ENCODE peak calls at places on chromosomes 2 and 18, in seven cellular contexts. L is fibroblast of lung; G is globus pallidus; T is GM12891; I is activated T-helper 2 cell treated with anti-CD3 and anti-CD28 coated beads, Interferon-gamma antibody, Interleukin-2, Interleukin-4, amounts not matched to agents 10 μg/mL and 5 μg/mL and 100 μg/mL, durations not matched to agents 14 hours and 24 hours and 36 hours; C is T-helper 2 cell treated with Interferon-gamma antibody and Interleukin-4, amounts not matched to agents 5 μg/mL and 100 μg/mL, for 36 hours; X is M059J. F is an unnamed sample.

GRCh38 chr2:121599963-121600651 is 49.2 kb downstream of the CLASP1 start:
- DNase-seq in L (no peak), G (no peak), T (no peak), I (no peak), C (no peak), X (peak), F (no peak)

GRCh38 chr18:75344161-75344560 is 83.3 kb downstream of the SMIM21 start:
- DNase-seq in L (no peak), G (no peak), T (no peak), I (no peak), C (no peak), X (no peak), F (no peak)

GRCh38 chr2:7748717-7749415 is 831.7 kb downstream of the RNF144A start:
- DNase-seq in L (no peak), G (no peak), T (no peak), I (no peak), C (no peak), X (peak), F (no peak)

GRCh38 chr2:241586564-241587264 is 28.2 kb downstream of the BOK start:
- DNase-seq in L (no peak), G (no peak), T (no peak), I (no peak), C (no peak), X (no peak), F (no peak)

GRCh38 chr18:48029296-48029986 is 99.0 kb upstream of the SMAD2 start:
- DNase-seq in L (no peak), G (no peak), T (no peak), I (no peak), C (no peak), X (no peak), F (no peak)

GRCh38 chr2:105858868-105859693 is 114.4 kb downstream of the NCK2 start:
- DNase-seq in L (no peak), G (no peak), T (no peak), I (no peak), C (peak), X (no peak), F (no peak)

GRCh38 chr2:224890407-224890806 is 151.9 kb downstream of the DOCK10 start:
- DNase-seq in L (no peak), G (no peak), T (no peak), I (no peak), C (no peak), X (no peak), F (no peak)

GRCh38 chr2:102037681-102038080 is 45.9 kb downstream of the IL1R2 start:
- DNase-seq in L (peak), G (no peak), T (no peak), I (no peak), C (no peak), X (no peak), F (no peak)

GRCh38 chr2:67917332-67918054 is 145.3 kb downstream of the C1D start:
- DNase-seq in L (peak), G (no peak), T (no peak), I (no peak), C (no peak), X (peak), F (no peak)

GRCh38 chr2:121860033-121860810 is 104.8 kb downstream of the TSN start:
- DNase-seq in L (peak), G (no peak), T (no peak), I (no peak), C (no peak), X (peak), F (no peak)

GRCh38 chr2:215354771-215355695 is 43.2 kb downstream of the ATIC start:
- DNase-seq in L (peak), G (no peak), T (no peak), I (no peak), C (no peak), X (no peak), F (no peak)

GRCh38 chr2:99710720-99711612 is 221.1 kb upstream of the REV1 start:
- DNase-seq in L (no peak), G (no peak), T (no peak), I (no peak), C (no peak), X (no peak), F (no peak)

GRCh38 chr18:48408111-48408726 is 964 bp downstream of the ZBTB7C start:
- DNase-seq in L (peak), G (no peak), T (no peak), I (no peak), C (no peak), X (peak), F (no peak)

GRCh38 chr2:179532890-179533289 is 268.3 kb upstream of the SESTD1 start:
- DNase-seq in L (no peak), G (no peak), T (no peak), I (no peak), C (no peak), X (no peak), F (no peak)

GRCh38 chr2:153739394-153739793 is 132.3 kb upstream of the GALNT13 start:
- DNase-seq in L (no peak), G (no peak), T (no peak), I (no peak), C (no peak), X (no peak), F (no peak)

GRCh38 chr2:196365923-196366322 is 194.5 kb upstream of the STK17B start:
- DNase-seq in L (no peak), G (no peak), T (no peak), I (no peak), C (no peak), X (no peak), F (no peak)

GRCh38 chr2:217489145-217489960 is 513.4 kb downstream of the TNS1 start:
- DNase-seq in L (no peak), G (no peak), T (no peak), I (no peak), C (no peak), X (peak), F (no peak)

GRCh38 chr2:20422679-20423271 is 24.1 kb upstream of the RHOB start:
- DNase-seq in L (peak), G (no peak), T (no peak), I (no peak), C (no peak), X (no peak), F (peak)

GRCh38 chr18:58409802-58410445 is 219.0 kb downstream of the ALPK2 start:
- DNase-seq in L (no peak), G (no peak), T (no peak), I (no peak), C (no peak), X (no peak), F (no peak)

GRCh38 chr2:200741468-200742202 is 70.1 kb upstream of the BZW1 start:
- DNase-seq in L (no peak), G (no peak), T (no peak), I (no peak), C (no peak), X (no peak), F (no peak)

GRCh38 chr2:190881480-190882326 is 1.1 kb downstream of the GLS start:
- DNase-seq in L (peak), G (peak), T (no peak), I (peak), C (peak), X (peak), F (peak)

GRCh38 chr2:239499989-239500914 is 99.4 kb upstream of the HDAC4 start:
- DNase-seq in L (peak), G (no peak), T (no peak), I (no peak), C (no peak), X (no peak), F (no peak)

GRCh38 chr2:174339971-174340399 is 5.2 kb downstream of the SP9 start:
- DNase-seq in L (no peak), G (no peak), T (no peak), I (no peak), C (no peak), X (no peak), F (no peak)

GRCh38 chr2:188320861-188321260 is 29.2 kb downstream of the GULP1 start:
- DNase-seq in L (no peak), G (no peak), T (no peak), I (no peak), C (no peak), X (no peak), F (no peak)